ENCODE peak calls at places on chromosomes 16 and 17, in six cellular contexts. One of them, this sample, is unnamed.

GRCh38 chr16:10523025-10523424 is 57.4 kb downstream of the EMP2 start:
- DNase-seq in lung: no peak
- DNase-seq in effector memory CD4-positive, alpha-beta T cell: no peak
- DNase-seq in AG04450: no peak
- DNase-seq in CD8-positive, alpha-beta T cell: no peak
- DNase-seq in GM23248: no peak
- DNase-seq in this sample: no peak

GRCh38 chr16:86508028-86508946 is 2.0 kb upstream of the FOXF1 start:
- DNase-seq in lung: no peak
- DNase-seq in GM23248: peak; percentile 36
- DNase-seq in effector memory CD4-positive, alpha-beta T cell: no peak
- DNase-seq in AG04450: no peak
- DNase-seq in CD8-positive, alpha-beta T cell: no peak
- DNase-seq in this sample: no peak

GRCh38 chr17:60803059-60803458 is 125.4 kb downstream of the BCAS3 start:
- DNase-seq in AG04450: no peak
- DNase-seq in lung: no peak
- DNase-seq in CD8-positive, alpha-beta T cell: no peak
- DNase-seq in GM23248: no peak
- DNase-seq in effector memory CD4-positive, alpha-beta T cell: no peak
- DNase-seq in this sample: no peak

GRCh38 chr17:63249256-63250006 is 196.7 kb downstream of the CYB561 start:
- DNase-seq in effector memory CD4-positive, alpha-beta T cell: no peak
- DNase-seq in lung: no peak
- DNase-seq in AG04450: no peak
- DNase-seq in GM23248: no peak
- DNase-seq in CD8-positive, alpha-beta T cell: no peak
- DNase-seq in this sample: no peak

GRCh38 chr17:6018788-6019187 is 51.4 kb upstream of the WSCD1 start:
- DNase-seq in AG04450: no peak
- DNase-seq in lung: no peak
- DNase-seq in GM23248: no peak
- DNase-seq in CD8-positive, alpha-beta T cell: no peak
- DNase-seq in effector memory CD4-positive, alpha-beta T cell: no peak
- DNase-seq in this sample: no peak

GRCh38 chr17:8117980-8118768 is at the start of gene ALOXE3:
- DNase-seq in CD8-positive, alpha-beta T cell: no peak
- DNase-seq in AG04450: no peak
- DNase-seq in lung: no peak
- DNase-seq in GM23248: peak; percentile 92
- DNase-seq in effector memory CD4-positive, alpha-beta T cell: no peak
- DNase-seq in this sample: no peak

GRCh38 chr17:76268015-76268749 is 3.0 kb downstream of the UBALD2 start:
- DNase-seq in CD8-positive, alpha-beta T cell: peak; percentile 43
- DNase-seq in AG04450: no peak
- DNase-seq in lung: peak; percentile 81
- DNase-seq in effector memory CD4-positive, alpha-beta T cell: peak; percentile 70
- DNase-seq in GM23248: peak; percentile 90
- DNase-seq in this sample: peak; percentile 96

GRCh38 chr17:48610282-48611211 is at the start of gene HOXB7:
- DNase-seq in CD8-positive, alpha-beta T cell: peak; percentile 27
- DNase-seq in AG04450: no peak
- DNase-seq in lung: peak; percentile 61
- DNase-seq in GM23248: peak; percentile 88
- DNase-seq in effector memory CD4-positive, alpha-beta T cell: no peak
- DNase-seq in this sample: no peak

GRCh38 chr17:65079489-65079900 is 23.0 kb upstream of the GNA13 start:
- DNase-seq in CD8-positive, alpha-beta T cell: no peak
- DNase-seq in AG04450: no peak
- DNase-seq in effector memory CD4-positive, alpha-beta T cell: no peak
- DNase-seq in GM23248: no peak
- DNase-seq in lung: no peak
- DNase-seq in this sample: no peak

GRCh38 chr17:76179496-76180467 is 38.7 kb upstream of the FOXJ1 start:
- DNase-seq in lung: no peak
- DNase-seq in CD8-positive, alpha-beta T cell: no peak
- DNase-seq in GM23248: peak; percentile 28
- DNase-seq in AG04450: no peak
- DNase-seq in effector memory CD4-positive, alpha-beta T cell: peak; percentile 19
- DNase-seq in this sample: no peak

GRCh38 chr16:83742520-83742919 is 65.3 kb upstream of the HSBP1 start:
- DNase-seq in effector memory CD4-positive, alpha-beta T cell: no peak
- DNase-seq in AG04450: no peak
- DNase-seq in GM23248: no peak
- DNase-seq in lung: no peak
- DNase-seq in CD8-positive, alpha-beta T cell: no peak
- DNase-seq in this sample: no peak

GRCh38 chr17:49210158-49211029 is at the start of the genes ABI3 and GNGT2:
- DNase-seq in lung: no peak
- DNase-seq in GM23248: no peak
- DNase-seq in CD8-positive, alpha-beta T cell: no peak
- DNase-seq in AG04450: no peak
- DNase-seq in effector memory CD4-positive, alpha-beta T cell: peak; percentile 44
- DNase-seq in this sample: no peak

GRCh38 chr17:48587276-48588073 is 2.6 kb downstream of the HOXB3 start:
- DNase-seq in lung: no peak
- DNase-seq in AG04450: no peak
- DNase-seq in GM23248: no peak
- DNase-seq in effector memory CD4-positive, alpha-beta T cell: no peak
- DNase-seq in CD8-positive, alpha-beta T cell: no peak
- DNase-seq in this sample: no peak

GRCh38 chr16:26816885-26817571 is 249.7 kb upstream of the C16orf82 start:
- DNase-seq in GM23248: peak; percentile 89
- DNase-seq in CD8-positive, alpha-beta T cell: no peak
- DNase-seq in lung: no peak
- DNase-seq in AG04450: peak; percentile 20
- DNase-seq in effector memory CD4-positive, alpha-beta T cell: no peak
- DNase-seq in this sample: no peak

GRCh38 chr17:74215332-74215727 is 2.0 kb downstream of the TTYH2 start:
- DNase-seq in CD8-positive, alpha-beta T cell: no peak
- DNase-seq in AG04450: no peak
- DNase-seq in lung: no peak
- DNase-seq in GM23248: no peak
- DNase-seq in effector memory CD4-positive, alpha-beta T cell: no peak
- DNase-seq in this sample: no peak

GRCh38 chr17:45783593-45784292 is 377 bp upstream of the CRHR1 start:
- DNase-seq in effector memory CD4-positive, alpha-beta T cell: no peak
- DNase-seq in AG04450: no peak
- DNase-seq in CD8-positive, alpha-beta T cell: no peak
- DNase-seq in lung: no peak
- DNase-seq in GM23248: no peak
- DNase-seq in this sample: no peak

GRCh38 chr16:28188085-28188916 is 23.5 kb downstream of the XPO6 start:
- DNase-seq in CD8-positive, alpha-beta T cell: no peak
- DNase-seq in GM23248: no peak
- DNase-seq in effector memory CD4-positive, alpha-beta T cell: no peak
- DNase-seq in lung: no peak
- DNase-seq in AG04450: no peak
- DNase-seq in this sample: no peak

GRCh38 chr17:18257747-18258355 is 687 bp downstream of the FLII start:
- DNase-seq in effector memory CD4-positive, alpha-beta T cell: peak; percentile 27
- DNase-seq in CD8-positive, alpha-beta T cell: no peak
- DNase-seq in AG04450: no peak
- DNase-seq in lung: peak; percentile 81
- DNase-seq in GM23248: peak; percentile 94
- DNase-seq in this sample: peak; percentile 97

GRCh38 chr16:54286330-54287017 is at the start of gene IRX3:
- DNase-seq in CD8-positive, alpha-beta T cell: no peak
- DNase-seq in AG04450: no peak
- DNase-seq in lung: peak; percentile 91
- DNase-seq in GM23248: peak; percentile 97
- DNase-seq in effector memory CD4-positive, alpha-beta T cell: no peak
- DNase-seq in this sample: no peak

GRCh38 chr16:77548766-77549165 is 113.9 kb upstream of the ADAMTS18 start:
- DNase-seq in lung: no peak
- DNase-seq in effector memory CD4-positive, alpha-beta T cell: no peak
- DNase-seq in CD8-positive, alpha-beta T cell: no peak
- DNase-seq in AG04450: no peak
- DNase-seq in GM23248: peak; percentile 39
- DNase-seq in this sample: no peak

GRCh38 chr17:80213651-80213975 is 6.5 kb downstream of the SGSH start:
- DNase-seq in effector memory CD4-positive, alpha-beta T cell: no peak
- DNase-seq in GM23248: no peak
- DNase-seq in AG04450: no peak
- DNase-seq in lung: no peak
- DNase-seq in CD8-positive, alpha-beta T cell: no peak
- DNase-seq in this sample: no peak

GRCh38 chr17:7850118-7850504 is 4.8 kb upstream of the TMEM88 start:
- DNase-seq in AG04450: no peak
- DNase-seq in CD8-positive, alpha-beta T cell: no peak
- DNase-seq in effector memory CD4-positive, alpha-beta T cell: no peak
- DNase-seq in GM23248: no peak
- DNase-seq in lung: no peak
- DNase-seq in this sample: no peak

GRCh38 chr16:6857575-6857974 is 475.1 kb upstream of the RBFOX1 start:
- DNase-seq in lung: no peak
- DNase-seq in CD8-positive, alpha-beta T cell: no peak
- DNase-seq in effector memory CD4-positive, alpha-beta T cell: no peak
- DNase-seq in GM23248: no peak
- DNase-seq in AG04450: no peak
- DNase-seq in this sample: no peak

GRCh38 chr16:88298882-88299745 is 83.6 kb upstream of the ZNF469 start:
- DNase-seq in effector memory CD4-positive, alpha-beta T cell: no peak
- DNase-seq in GM23248: peak; percentile 89
- DNase-seq in AG04450: no peak
- DNase-seq in CD8-positive, alpha-beta T cell: no peak
- DNase-seq in lung: no peak
- DNase-seq in this sample: no peak

GRCh38 chr17:75985986-75986385 is 6.9 kb downstream of the TEN1 start:
- DNase-seq in CD8-positive, alpha-beta T cell: no peak
- DNase-seq in lung: no peak
- DNase-seq in AG04450: no peak
- DNase-seq in effector memory CD4-positive, alpha-beta T cell: no peak
- DNase-seq in GM23248: no peak
- DNase-seq in this sample: no peak

GRCh38 chr16:52076332-52077115 is 470.4 kb downstream of the TOX3 start:
- DNase-seq in GM23248: no peak
- DNase-seq in effector memory CD4-positive, alpha-beta T cell: no peak
- DNase-seq in CD8-positive, alpha-beta T cell: no peak
- DNase-seq in AG04450: no peak
- DNase-seq in lung: no peak
- DNase-seq in this sample: no peak

GRCh38 chr16:22194707-22195444 is 11.2 kb upstream of the EEF2K start:
- DNase-seq in GM23248: no peak
- DNase-seq in AG04450: no peak
- DNase-seq in effector memory CD4-positive, alpha-beta T cell: no peak
- DNase-seq in lung: no peak
- DNase-seq in CD8-positive, alpha-beta T cell: no peak
- DNase-seq in this sample: no peak

GRCh38 chr16:22183901-22184614 is 21.8 kb downstream of the SDR42E2 start:
- DNase-seq in lung: no peak
- DNase-seq in CD8-positive, alpha-beta T cell: no peak
- DNase-seq in effector memory CD4-positive, alpha-beta T cell: no peak
- DNase-seq in GM23248: no peak
- DNase-seq in AG04450: no peak
- DNase-seq in this sample: no peak

GRCh38 chr17:39653662-39654331 is 11.4 kb upstream of the TCAP start:
- DNase-seq in AG04450: no peak
- DNase-seq in GM23248: peak; percentile 57
- DNase-seq in effector memory CD4-positive, alpha-beta T cell: peak; percentile 58
- DNase-seq in CD8-positive, alpha-beta T cell: peak; percentile 64
- DNase-seq in lung: peak; percentile 75
- DNase-seq in this sample: no peak

GRCh38 chr17:57506253-57506911 is 238.7 kb downstream of the CCDC182 start:
- DNase-seq in GM23248: no peak
- DNase-seq in effector memory CD4-positive, alpha-beta T cell: no peak
- DNase-seq in AG04450: no peak
- DNase-seq in CD8-positive, alpha-beta T cell: no peak
- DNase-seq in lung: no peak
- DNase-seq in this sample: no peak
- H3K9me3 ChIP-seq in GM23248: no peaks in the 10 kb centered on the region
- H3K9me3 ChIP-seq in effector memory CD4-positive, alpha-beta T cell: no peaks in the 10 kb centered on the region
- H3K9me3 ChIP-seq in AG04450: no peaks in the 10 kb centered on the region
- H3K9me3 ChIP-seq in CD8-positive, alpha-beta T cell: no peaks in the 10 kb centered on the region
- H3K9me3 ChIP-seq in lung: no peaks in the 10 kb centered on the region
- H3K9me3 ChIP-seq in this sample: no peaks in the 10 kb centered on the region

DNA sequence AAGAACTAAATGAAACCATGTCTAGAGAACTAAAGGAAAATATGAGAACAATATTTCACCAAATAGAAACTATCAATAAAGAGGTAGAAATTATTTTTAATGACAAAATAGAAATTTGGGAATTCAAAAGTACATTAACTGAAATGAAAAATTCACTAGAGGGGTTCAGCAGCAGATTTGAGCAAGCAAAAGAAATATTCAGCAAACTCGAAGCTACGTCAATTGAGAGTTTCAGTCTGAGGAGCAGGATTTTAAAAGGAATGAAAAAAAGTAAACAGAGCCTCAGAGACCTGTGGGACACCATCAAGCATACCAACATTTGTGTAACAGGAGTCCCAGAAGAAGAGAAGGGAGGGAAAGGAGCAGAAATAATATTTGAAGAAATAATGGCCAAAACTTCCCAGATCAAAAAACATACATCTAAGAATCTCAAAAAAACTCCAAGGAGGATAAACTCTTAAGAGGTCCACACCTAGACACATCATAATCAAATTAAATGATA is 38.3 kb downstream of the ZFP90 start:
- DNase-seq in effector memory CD4-positive, alpha-beta T cell: no peak
- DNase-seq in lung: no peak
- DNase-seq in GM23248: no peak
- DNase-seq in CD8-positive, alpha-beta T cell: no peak
- DNase-seq in AG04450: no peak
- DNase-seq in this sample: no peak
- H3K9me3 ChIP-seq in effector memory CD4-positive, alpha-beta T cell: peaks cover 20% of the 10 kb centered on the region
- H3K9me3 ChIP-seq in lung: peaks cover 12% of the 10 kb centered on the region
- H3K9me3 ChIP-seq in GM23248: peaks cover 4% of the 10 kb centered on the region
- H3K9me3 ChIP-seq in CD8-positive, alpha-beta T cell: peaks cover 24% of the 10 kb centered on the region
- H3K9me3 ChIP-seq in AG04450: peaks cover 52% of the 10 kb centered on the region
- H3K9me3 ChIP-seq in this sample: peaks cover 62% of the 10 kb centered on the region

GRCh38 chr16:3377917-3378316 is 22.2 kb downstream of the OR2C1 start:
- DNase-seq in GM23248: no peak
- DNase-seq in effector memory CD4-positive, alpha-beta T cell: no peak
- DNase-seq in AG04450: no peak
- DNase-seq in lung: no peak
- DNase-seq in CD8-positive, alpha-beta T cell: no peak
- DNase-seq in this sample: no peak

GRCh38 chr16:3388325-3388724 is 12.5 kb downstream of the ZSCAN32 start:
- DNase-seq in lung: no peak
- DNase-seq in GM23248: no peak
- DNase-seq in effector memory CD4-positive, alpha-beta T cell: no peak
- DNase-seq in CD8-positive, alpha-beta T cell: no peak
- DNase-seq in AG04450: no peak
- DNase-seq in this sample: no peak

DNA sequence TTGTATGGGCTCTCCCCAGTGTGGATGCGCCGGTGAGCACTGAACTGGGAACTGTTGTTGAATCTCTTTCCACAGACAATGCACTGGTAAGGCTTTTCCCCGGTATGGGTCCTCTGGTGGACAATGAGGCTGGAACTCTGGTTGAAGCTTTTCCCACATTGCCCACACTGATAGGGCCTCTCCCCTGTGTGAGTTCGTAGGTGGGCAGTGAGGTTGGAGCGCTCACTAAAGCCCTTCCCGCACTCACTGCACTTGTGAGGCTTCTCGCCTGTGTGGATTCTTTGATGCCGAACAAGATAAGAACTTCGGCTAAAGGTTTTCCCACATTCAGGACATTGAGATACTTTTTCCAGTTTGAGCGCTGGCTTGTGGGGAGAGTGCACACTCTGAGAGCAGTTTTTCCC is 17.8 kb downstream of the ZSCAN32 start:
- DNase-seq in effector memory CD4-positive, alpha-beta T cell: no peak
- DNase-seq in GM23248: peak; percentile 5
- DNase-seq in lung: no peak
- DNase-seq in CD8-positive, alpha-beta T cell: no peak
- DNase-seq in AG04450: no peak
- DNase-seq in this sample: no peak
- H3K9me3 ChIP-seq in effector memory CD4-positive, alpha-beta T cell: peaks cover 66% of the 10 kb centered on the region
- H3K9me3 ChIP-seq in GM23248: peaks cover 19% of the 10 kb centered on the region
- H3K9me3 ChIP-seq in lung: peaks cover 31% of the 10 kb centered on the region
- H3K9me3 ChIP-seq in CD8-positive, alpha-beta T cell: peaks cover 49% of the 10 kb centered on the region
- H3K9me3 ChIP-seq in AG04450: peaks cover 67% of the 10 kb centered on the region
- H3K9me3 ChIP-seq in this sample: peaks cover 92% of the 10 kb centered on the region

GRCh38 chr16:35569413-35569812 is 2110.0 kb downstream of the TP53TG3F start:
- DNase-seq in GM23248: no peak
- DNase-seq in lung: no peak
- DNase-seq in CD8-positive, alpha-beta T cell: no peak
- DNase-seq in AG04450: no peak
- DNase-seq in effector memory CD4-positive, alpha-beta T cell: no peak
- DNase-seq in this sample: no peak
- H3K9me3 ChIP-seq in GM23248: no peaks in the 10 kb centered on the region
- H3K9me3 ChIP-seq in lung: no peaks in the 10 kb centered on the region
- H3K9me3 ChIP-seq in CD8-positive, alpha-beta T cell: peaks cover 3% of the 10 kb centered on the region
- H3K9me3 ChIP-seq in AG04450: peaks cover 41% of the 10 kb centered on the region
- H3K9me3 ChIP-seq in effector memory CD4-positive, alpha-beta T cell: no peaks in the 10 kb centered on the region
- H3K9me3 ChIP-seq in this sample: no peaks in the 10 kb centered on the region

This sample was measured in esophagus muscularis mucosa.